ENCODE peak calls at places on chromosomes 13 and 19, in ten cellular contexts. R, D, N, T, W, K, H, J, I and C are unnamed samples. For H3K4me1, the result is how much of the 10 kb centered on the place peaks cover.

GRCh38 chr19:53868892-53869804 is 1.5 kb downstream of the MYADM start:
- DNase-seq in J (no peak), R (peak), T (peak), W (peak), H (peak), I (peak), K (peak), D (peak), N (no peak), C (peak)

GRCh38 chr13:92224052-92224821 is 825.8 kb downstream of the GPC5 start:
- DNase-seq in W (no peak), R (no peak), T (peak), H (no peak), D (no peak), N (no peak), I (no peak), K (no peak), J (no peak), C (no peak)

GRCh38 chr19:812049-812816 is 9.5 kb downstream of the PLPPR3 start:
- DNase-seq in W (no peak), N (no peak), D (no peak), T (no peak), R (no peak), K (no peak), I (peak), H (no peak), J (no peak), C (no peak)

GRCh38 chr13:39684531-39685137 is 29.2 kb downstream of the COG6 start:
- DNase-seq in N (no peak), W (peak), H (no peak), J (no peak), D (no peak), R (no peak), I (no peak), T (no peak), K (no peak), C (no peak)

GRCh38 chr19:42293539-42293938 is 8.4 kb upstream of the PRR19 start:
- DNase-seq in H (no peak), K (no peak), T (no peak), W (no peak), R (no peak), N (no peak), D (no peak), J (no peak), I (no peak), C (no peak)

GRCh38 chr13:78603240-78603947 is at the start of gene POU4F1:
- DNase-seq in H (no peak), D (no peak), W (peak), I (peak), K (peak), T (no peak), J (no peak), N (peak), R (no peak), C (no peak)

GRCh38 chr13:107203146-107203847 is 635.4 kb upstream of the ARGLU1 start:
- DNase-seq in H (no peak), W (peak), I (peak), R (no peak), N (no peak), T (no peak), J (peak), K (no peak), D (no peak), C (no peak)

GRCh38 chr13:75414036-75414827 is 67.7 kb downstream of the TBC1D4 start:
- DNase-seq in D (no peak), T (no peak), H (no peak), I (no peak), K (no peak), W (no peak), J (no peak), N (no peak), R (no peak), C (no peak)

GRCh38 chr13:47420568-47420967 is 523.7 kb upstream of the HTR2A start:
- DNase-seq in R (no peak), J (no peak), K (no peak), I (no peak), D (no peak), H (no peak), W (no peak), N (no peak), T (no peak), C (no peak)

GRCh38 chr19:16899566-16900075 is 10.8 kb downstream of the F2RL3 start:
- DNase-seq in W (peak), T (no peak), D (peak), J (no peak), I (peak), R (peak), K (peak), N (no peak), H (no peak), C (no peak)

GRCh38 chr19:19053508-19054314 is 10.1 kb upstream of the SLC25A42 start:
- DNase-seq in I (peak), N (no peak), K (peak), W (peak), H (peak), T (peak), D (no peak), R (peak), J (peak), C (no peak)

GRCh38 chr19:18349524-18350128 is 9.2 kb downstream of the PGPEP1 start:
- DNase-seq in W (peak), D (no peak), R (peak), J (no peak), T (peak), N (no peak), H (no peak), I (peak), K (peak), C (peak)

GRCh38 chr19:42317535-42317934 is 4.4 kb downstream of the TMEM145 start:
- DNase-seq in H (no peak), W (no peak), D (no peak), K (no peak), N (no peak), T (no peak), R (no peak), J (no peak), I (no peak), C (no peak)

GRCh38 chr13:51276684-51277083 is 54.5 kb downstream of the FAM124A start:
- DNase-seq in J (no peak), W (no peak), H (no peak), R (no peak), N (no peak), I (no peak), T (no peak), D (no peak), K (peak), C (no peak)

GRCh38 chr13:109243311-109243951 is 543.0 kb downstream of the IRS2 start:
- DNase-seq in D (no peak), H (no peak), W (peak), R (no peak), T (no peak), J (no peak), I (no peak), K (no peak), N (no peak), C (no peak)

GRCh38 chr19:46408611-46409039 is 4.7 kb downstream of the CCDC8 start:
- DNase-seq in D (no peak), K (peak), T (peak), J (no peak), H (peak), N (no peak), I (no peak), R (peak), W (no peak), C (peak)

GRCh38 chr19:48642862-48643261 is 3.1 kb downstream of the CA11 start:
- DNase-seq in T (no peak), N (no peak), J (no peak), I (no peak), W (no peak), K (no peak), R (no peak), D (no peak), H (no peak), C (no peak)

GRCh38 chr13:59680429-59681024 is 483.2 kb downstream of the DIAPH3 start:
- DNase-seq in K (no peak), J (no peak), W (no peak), I (no peak), H (no peak), R (no peak), N (no peak), T (no peak), D (no peak), C (no peak)

GRCh38 chr19:13208964-13209796 is 59.0 kb downstream of the IER2 start:
- DNase-seq in W (no peak), R (no peak), T (peak), D (no peak), H (no peak), K (no peak), J (no peak), N (no peak), I (no peak), C (no peak)

GRCh38 chr13:67416047-67416925 is 186.2 kb upstream of the PCDH9 start:
- DNase-seq in H (no peak), I (no peak), N (no peak), T (no peak), K (no peak), R (peak), W (peak), D (no peak), J (peak), C (no peak)

GRCh38 chr13:31159306-31159705 is 2.4 kb downstream of the HSPH1 start:
- DNase-seq in K (no peak), R (no peak), H (no peak), T (no peak), W (no peak), D (no peak), I (no peak), J (no peak), N (no peak), C (no peak)

GRCh38 chr19:35714601-35715354 is 3.0 kb upstream of the KMT2B start:
- DNase-seq in I (no peak), K (no peak), J (no peak), R (no peak), H (no peak), T (peak), D (no peak), N (no peak), W (peak), C (no peak)

GRCh38 chr19:7779631-7780486 is 16.8 kb downstream of the CLEC4M start:
- DNase-seq in D (no peak), I (no peak), T (no peak), K (no peak), R (no peak), N (no peak), H (no peak), J (no peak), W (no peak), C (no peak)

GRCh38 chr13:106922384-106922783 is 354.4 kb upstream of the ARGLU1 start:
- DNase-seq in K (no peak), D (no peak), T (no peak), W (no peak), H (no peak), I (no peak), R (no peak), N (no peak), J (no peak), C (no peak)

GRCh38 chr13:22703601-22704209 is 477.1 kb upstream of the SGCG start:
- DNase-seq in N (no peak), K (no peak), W (no peak), H (no peak), T (no peak), D (no peak), I (no peak), J (no peak), R (no peak), C (no peak)

GRCh38 chr19:38657633-38658222 is 10.3 kb downstream of the ACTN4 start:
- DNase-seq in T (no peak), N (no peak), K (no peak), J (no peak), R (no peak), H (no peak), W (peak), I (no peak), D (no peak), C (no peak)

GRCh38 chr13:77323858-77324257 is 3.0 kb downstream of the MYCBP2 start:
- DNase-seq in H (no peak), T (no peak), W (no peak), K (no peak), J (no peak), N (no peak), R (no peak), I (no peak), D (no peak), C (no peak)

GRCh38 chr19:57769345-57770131 is at the start of gene ZNF586:
- DNase-seq in I (peak), H (peak), W (peak), N (peak), J (peak), T (peak), K (peak), R (peak), D (peak), C (peak)

GRCh38 chr13:103283451-103283820 is 217.2 kb upstream of the SLC10A2 start:
- DNase-seq in I (no peak), H (no peak), N (no peak), K (no peak), T (no peak), W (no peak), D (no peak), R (no peak), J (no peak), C (no peak)

GRCh38 chr13:102580552-102581169 is 16.1 kb upstream of the TPP2 start:
- DNase-seq in J (no peak), T (no peak), W (no peak), K (no peak), N (no peak), H (no peak), R (no peak), D (no peak), I (peak), C (peak)

GRCh38 chr13:33256148-33256547 is 29.4 kb downstream of the STARD13 start:
- DNase-seq in R (no peak), J (no peak), N (no peak), H (no peak), K (no peak), I (no peak), T (no peak), D (no peak), W (no peak), C (no peak)

GRCh38 chr19:12867120-12868099 is 13.8 kb downstream of the DNASE2 start:
- DNase-seq in I (peak), K (peak), T (peak), R (peak), W (no peak), N (peak), D (peak), J (peak), H (no peak), C (no peak)

GRCh38 chr13:101384929-101385328 is 31.4 kb downstream of the NALCN start:
- DNase-seq in T (no peak), K (no peak), H (no peak), R (no peak), J (no peak), W (no peak), I (no peak), D (no peak), N (no peak), C (no peak)

GRCh38 chr13:97889803-97890202 is 63.7 kb upstream of the IPO5 start:
- DNase-seq in T (no peak), I (no peak), R (no peak), H (no peak), D (no peak), N (no peak), W (no peak), K (no peak), J (no peak), C (peak)

GRCh38 chr13:65855276-65855675 is 1374.9 kb downstream of the PCDH9 start:
- DNase-seq in H (no peak), N (no peak), J (no peak), I (no peak), R (no peak), K (no peak), W (no peak), T (no peak), D (no peak), C (no peak)

GRCh38 chr13:55893541-55893940 is 1247.2 kb upstream of the PRR20A start:
- DNase-seq in D (no peak), R (no peak), J (no peak), W (no peak), I (no peak), N (no peak), T (no peak), H (no peak), K (no peak), C (no peak)

GRCh38 chr19:34482380-34483250 is 1.1 kb downstream of the WTIP start:
- DNase-seq in D (peak), T (peak), W (peak), I (no peak), J (no peak), R (no peak), K (no peak), N (no peak), H (no peak), C (no peak)

GRCh38 chr19:47369923-47370625 is 21.0 kb downstream of the DHX34 start:
- DNase-seq in H (no peak), R (no peak), J (no peak), D (no peak), I (no peak), K (no peak), T (no peak), N (no peak), W (no peak), C (no peak)

GRCh38 chr13:84686973-84687372 is 804.7 kb upstream of the SLITRK1 start:
- DNase-seq in T (no peak), I (no peak), H (no peak), W (no peak), D (no peak), R (no peak), K (no peak), N (no peak), J (no peak), C (no peak)

GRCh38 chr13:110886475-110887241 is 28.2 kb downstream of the ANKRD10 start:
- DNase-seq in J (no peak), K (no peak), N (no peak), D (no peak), I (no peak), T (no peak), H (no peak), W (no peak), R (no peak), C (no peak)

GRCh38 chr13:110888390-110888789 is 26.5 kb downstream of the ANKRD10 start:
- DNase-seq in J (no peak), K (no peak), D (no peak), T (no peak), W (no peak), R (no peak), H (no peak), I (no peak), N (no peak), C (no peak)

GRCh38 chr13:110887242-110887954 is 27.5 kb downstream of the ANKRD10 start:
- DNase-seq in I (no peak), K (no peak), D (no peak), W (no peak), N (no peak), T (no peak), H (no peak), R (no peak), J (no peak), C (no peak)

GRCh38 chr13:110885966-110886365 is 28.9 kb downstream of the ANKRD10 start:
- DNase-seq in J (no peak), K (no peak), W (no peak), D (no peak), T (no peak), N (no peak), I (no peak), R (no peak), H (no peak), C (no peak)

GRCh38 chr13:110887955-110888333 is 26.9 kb downstream of the ANKRD10 start:
- DNase-seq in I (no peak), N (no peak), R (no peak), K (no peak), T (no peak), J (no peak), H (no peak), D (no peak), W (no peak), C (no peak)
- TF ChIP-seq POLR2A in I (peak), N (no peak), R (no peak), K (no peak), T (no peak), J (peak), H (no peak), D (no peak), W (no peak), C (no peak)

GRCh38 chr19:4592445-4592844 is 33.0 kb upstream of the SEMA6B start:
- DNase-seq in I (no peak), T (no peak), K (no peak), J (no peak), W (no peak), R (no peak), H (no peak), D (no peak), N (no peak), C (no peak)

GRCh38 chr19:4590559-4590958 is 31.1 kb upstream of the SEMA6B start:
- DNase-seq in K (no peak), D (no peak), T (no peak), W (no peak), H (no peak), N (no peak), R (no peak), I (no peak), J (no peak), C (no peak)

GRCh38 chr19:4591296-4591695 is 31.8 kb upstream of the SEMA6B start:
- DNase-seq in R (no peak), T (no peak), J (no peak), W (no peak), N (no peak), K (no peak), I (no peak), D (no peak), H (no peak), C (no peak)

GRCh38 chr19:4587527-4587926 is 28.0 kb upstream of the SEMA6B start:
- DNase-seq in R (no peak), J (no peak), N (no peak), K (no peak), D (no peak), T (no peak), I (no peak), H (no peak), W (no peak), C (no peak)

DNA sequence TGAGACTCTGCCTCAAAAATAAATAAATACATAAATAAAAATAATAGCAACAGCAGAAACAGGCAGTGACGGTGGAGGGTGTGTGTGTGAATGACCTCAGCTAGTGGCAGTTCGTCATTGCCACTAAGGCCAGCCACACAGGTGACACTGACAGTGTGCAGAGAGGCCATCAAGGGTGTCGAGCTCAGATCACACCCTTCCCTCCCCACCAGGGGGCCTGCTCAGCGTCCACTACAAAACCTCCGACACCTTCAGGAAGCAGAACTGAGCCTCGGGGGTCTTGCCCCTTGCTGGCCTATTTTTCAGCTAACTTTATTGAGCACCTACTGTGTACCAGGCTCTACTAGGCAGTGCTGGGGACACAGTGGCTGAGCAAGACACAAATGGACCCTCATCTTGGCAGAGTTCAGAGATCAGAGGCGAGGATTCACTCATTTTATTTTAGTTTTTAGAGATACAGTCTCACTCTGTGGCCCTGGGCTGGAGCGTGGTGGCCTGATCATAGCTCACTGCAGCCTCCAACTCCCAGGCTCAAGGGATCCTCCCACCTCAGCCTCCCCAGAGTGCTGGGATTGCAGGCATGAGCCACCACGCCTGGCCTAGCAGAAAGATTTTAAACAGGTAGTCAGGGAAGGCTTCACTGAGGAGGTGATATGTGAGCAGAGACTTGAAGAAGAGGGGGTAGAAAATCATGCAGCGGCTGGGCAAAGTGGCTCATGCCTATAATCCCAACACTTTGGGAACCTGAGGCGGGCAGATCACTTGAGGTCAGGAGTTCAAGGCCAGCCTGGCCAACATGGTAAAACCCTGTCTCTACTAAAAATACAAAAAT is 30.3 kb upstream of the SEMA6B start:
- DNase-seq in K (no peak), J (no peak), N (no peak), H (no peak), I (peak), T (no peak), W (no peak), D (no peak), R (no peak), C (no peak)
- H3K4me1 ChIP-seq in K (under half), J (under half), N (under half), H (under half), I (under half), T (under half), W (under half), D (under half), R (under half), C (under half)

DNA sequence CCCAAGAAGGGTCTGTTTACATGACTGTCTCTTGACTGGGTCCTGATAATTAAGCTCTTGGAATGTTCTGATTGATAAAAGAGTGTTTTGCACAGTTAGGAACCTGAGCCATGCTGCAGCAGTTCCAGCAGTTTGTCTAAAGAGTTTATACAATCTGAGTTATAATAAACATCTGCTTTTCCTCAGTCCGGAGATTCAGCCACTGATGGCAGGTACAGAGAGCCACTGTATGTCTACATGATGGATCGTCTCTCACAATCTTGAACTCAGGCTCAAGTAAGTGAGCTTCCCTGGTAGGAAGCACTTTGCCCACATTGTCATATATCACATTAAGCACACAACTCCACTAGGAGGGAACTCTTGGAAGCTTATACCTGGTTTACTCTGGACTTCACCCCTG is 84.3 kb downstream of the UGGT2 start:
- DNase-seq in I (no peak), K (no peak), D (no peak), N (no peak), J (no peak), W (no peak), H (no peak), T (no peak), R (no peak), C (no peak)
- TF ChIP-seq EP300 in I (no peak), K (no peak), D (no peak), N (no peak), J (no peak), W (no peak), H (no peak), T (no peak), R (no peak), C (no peak)

GRCh38 chr19:6654347-6655310 is 15.3 kb downstream of the TNFSF14 start:
- DNase-seq in R (no peak), D (no peak), K (peak), W (no peak), H (no peak), T (no peak), N (no peak), I (no peak), J (no peak), C (no peak)
- TF ChIP-seq POLR2A in R (no peak), D (no peak), K (no peak), W (no peak), H (no peak), T (no peak), N (no peak), I (no peak), J (no peak), C (no peak)